ENCODE peak calls at places on chromosomes 2 and 18, in nine cellular contexts. U is CD8-positive, alpha-beta T cell; K is lower lobe of right lung; C is astrocyte of the spinal cord; A is WERI-Rb-1; J is cardiac fibroblast; G is psoas muscle; Q is dorsolateral prefrontal cortex; O is brain microvascular endothelial cell. D is an unnamed sample.
A peak's percentile ranks its signal among the peaks of the same experiment; 100 is the strongest.

GRCh38 chr2:30225131-30225762 is 6.1 kb upstream of the LBH start:
- DNase-seq in C (peak; percentile 65), A (no peak), G (peak; percentile 38), U (no peak), J (peak; percentile 87), Q (no peak), K (no peak), O (peak; percentile 55), D (no peak)

GRCh38 chr2:43692428-43692994 is 16.3 kb upstream of the C1GALT1C1L start:
- DNase-seq in O (no peak), K (no peak), J (no peak), Q (no peak), C (no peak), A (no peak), U (no peak), G (no peak), D (no peak)

GRCh38 chr2:211534655-211535054 is 978.3 kb downstream of the CPS1 start:
- DNase-seq in K (no peak), Q (no peak), G (no peak), U (no peak), A (peak; percentile 16), C (no peak), J (no peak), O (no peak), D (no peak)

GRCh38 chr18:7034924-7035323 is 82.7 kb downstream of the LAMA1 start:
- DNase-seq in G (no peak), J (no peak), A (no peak), Q (no peak), K (no peak), C (no peak), U (no peak), O (no peak), D (no peak)

GRCh38 chr2:210009896-210010295 is 7.5 kb downstream of the RPE start:
- DNase-seq in G (no peak), J (no peak), O (no peak), C (no peak), K (no peak), U (no peak), A (no peak), Q (no peak), D (no peak)

GRCh38 chr2:219285894-219286425 is 6.8 kb downstream of the DNAJB2 start:
- DNase-seq in A (peak; percentile 67), G (no peak), Q (peak; percentile 81), U (no peak), J (peak; percentile 72), O (peak; percentile 28), K (no peak), C (peak; percentile 59), D (peak; percentile 93)

GRCh38 chr2:227506456-227506855 is 34.5 kb downstream of the AGFG1 start:
- DNase-seq in U (no peak), J (no peak), Q (no peak), A (no peak), K (no peak), O (no peak), G (no peak), C (no peak), D (no peak)

GRCh38 chr2:178152033-178152432 is 39.8 kb downstream of the RBM45 start:
- DNase-seq in C (no peak), Q (no peak), O (no peak), U (no peak), G (no peak), K (no peak), A (no peak), J (peak; percentile 39), D (no peak)

GRCh38 chr2:209526541-209526940 is 102.7 kb downstream of the MAP2 start:
- DNase-seq in K (no peak), A (no peak), G (no peak), Q (no peak), U (no peak), J (peak; percentile 52), C (peak; percentile 35), O (no peak), D (no peak)

GRCh38 chr18:74457743-74458465 is 796 bp upstream of the DIPK1C start:
- DNase-seq in U (no peak), C (no peak), A (no peak), K (no peak), J (no peak), Q (peak; percentile 86), G (no peak), O (no peak), D (no peak)

GRCh38 chr2:149908731-149909690 is 321.4 kb upstream of the MMADHC start:
- DNase-seq in K (no peak), Q (no peak), J (peak; percentile 61), G (no peak), C (peak; percentile 43), U (no peak), O (no peak), A (no peak), D (peak; percentile 12)

GRCh38 chr2:233693963-233694362 is 1.3 kb downstream of the UGT1A6 start:
- DNase-seq in O (no peak), C (no peak), Q (no peak), G (no peak), A (no peak), U (no peak), K (no peak), J (no peak), D (no peak)

GRCh38 chr2:233698740-233699139 is 6.0 kb downstream of the UGT1A6 start:
- DNase-seq in G (no peak), O (no peak), J (no peak), C (no peak), Q (no peak), U (no peak), A (no peak), K (no peak), D (no peak)

GRCh38 chr2:233700028-233700635 is 7.4 kb downstream of the UGT1A6 start:
- DNase-seq in C (peak; percentile 57), J (peak; percentile 97), Q (no peak), A (no peak), O (peak; percentile 33), K (no peak), G (no peak), U (no peak), D (no peak)

DNA sequence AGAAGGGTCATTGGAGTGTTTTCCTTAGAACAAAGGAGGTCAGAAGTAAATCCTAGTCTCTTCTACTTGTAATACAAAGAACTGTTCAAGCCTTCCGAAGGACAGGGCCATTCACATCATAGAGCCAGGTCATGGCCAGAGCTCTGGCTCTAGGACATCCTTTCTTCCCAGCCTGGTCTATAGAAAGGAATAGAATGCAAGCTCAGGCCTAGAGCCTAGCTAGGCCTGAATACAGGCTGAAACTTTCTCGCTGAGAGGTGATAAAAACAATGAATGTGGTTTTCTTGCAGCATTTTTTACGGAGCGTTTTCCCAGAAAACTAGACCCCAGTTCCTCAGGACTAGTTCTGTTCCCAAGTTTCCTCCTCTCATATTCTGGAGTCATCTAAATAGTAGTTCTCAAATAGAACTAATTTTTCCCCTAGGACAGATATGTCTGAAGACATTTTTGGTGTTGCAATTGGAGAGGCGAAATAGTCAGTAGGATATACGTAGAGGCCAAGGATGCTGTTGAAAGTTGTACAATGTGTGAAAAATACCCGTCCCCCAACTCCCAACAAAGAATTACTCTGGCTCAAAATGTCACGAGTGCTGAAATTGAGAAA is 6.8 kb downstream of the UGT1A6 start:
- DNase-seq in O (no peak), C (no peak), J (peak; percentile 90), G (no peak), K (no peak), A (no peak), U (no peak), Q (no peak), D (no peak)
- H3K4me3 ChIP-seq in O (no peak overlapping the region), C (no peak overlapping the region), J (no peak overlapping the region), G (no peak overlapping the region), K (no peak overlapping the region), A (no peak overlapping the region), U (no peak overlapping the region), Q (no peak overlapping the region), D (no peak overlapping the region)

DNA sequence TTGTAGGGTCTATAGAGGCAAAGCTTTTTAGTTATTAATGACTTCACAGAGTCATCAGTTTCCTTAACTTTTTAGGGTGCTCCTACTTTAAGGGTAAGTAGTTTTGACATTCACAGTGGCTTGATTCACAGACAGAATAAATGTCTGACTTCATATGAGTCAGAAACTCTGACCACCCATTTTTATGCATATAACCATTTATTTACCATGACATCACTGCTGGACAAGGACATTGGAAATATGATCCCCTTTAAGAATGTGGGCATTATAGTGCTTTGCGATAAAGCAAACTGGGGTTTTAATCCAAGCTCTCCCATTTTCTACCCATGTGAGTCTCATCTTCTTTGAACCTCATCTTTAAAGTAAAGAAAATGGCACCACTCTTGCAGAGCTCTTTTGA is 162.0 kb upstream of the MC4R start:
- DNase-seq in O (peak; percentile 41), U (no peak), K (no peak), J (no peak), C (peak; percentile 72), A (no peak), G (no peak), Q (no peak), D (peak; percentile 36)
- H3K4me3 ChIP-seq in O (no peak overlapping the region), U (no peak overlapping the region), K (no peak overlapping the region), J (no peak overlapping the region), C (no peak overlapping the region), A (no peak overlapping the region), G (no peak overlapping the region), Q (no peak overlapping the region), D (no peak overlapping the region)

DNA sequence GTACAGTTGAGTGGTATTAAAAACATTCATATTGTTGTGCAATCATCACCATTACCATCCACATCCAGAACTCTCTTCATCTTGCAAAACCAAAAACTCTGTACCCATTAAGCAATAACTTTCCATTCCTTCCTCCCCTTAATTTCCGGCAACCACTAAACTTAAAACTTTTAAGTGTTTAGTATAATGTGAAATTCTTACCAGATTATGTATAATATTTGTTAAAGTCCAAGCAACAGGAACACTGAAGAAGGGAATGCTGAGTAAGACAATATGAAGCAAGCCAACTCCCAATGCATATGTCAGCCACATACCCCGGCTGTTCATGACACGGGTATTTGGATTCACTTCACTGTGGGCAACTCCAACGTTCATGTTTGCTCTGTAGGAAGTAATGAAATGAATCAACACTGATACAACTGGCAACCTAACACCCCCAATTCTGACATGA is 1.9 kb downstream of the ORMDL1 start:
- DNase-seq in G (no peak), U (no peak), Q (no peak), A (no peak), J (peak; percentile 27), K (no peak), C (no peak), O (no peak), D (no peak)
- H3K4me3 ChIP-seq in G (peak overlapping the region; percentile 73), U (no peak overlapping the region), Q (peak overlapping the region; percentile 90), A (no peak overlapping the region), J (peak overlapping the region; percentile 87), K (no peak overlapping the region), C (no peak overlapping the region), O (peak overlapping the region; percentile 15), D (peak overlapping the region; percentile 96)

GRCh38 chr2:233058717-233059546 is 1.2 kb upstream of the INPP5D start:
- DNase-seq in J (no peak), U (no peak), C (no peak), A (no peak), K (no peak), Q (no peak), O (no peak), G (no peak), D (no peak)

GRCh38 chr2:233059547-233059796 is 670 bp upstream of the INPP5D start:
- DNase-seq in G (no peak), U (no peak), A (no peak), Q (no peak), K (no peak), C (no peak), J (no peak), O (no peak), D (no peak)

GRCh38 chr2:233060500-233061006 is 411 bp downstream of the INPP5D start:
- DNase-seq in A (no peak), C (no peak), G (no peak), Q (no peak), K (no peak), J (no peak), U (no peak), O (no peak), D (no peak)

GRCh38 chr2:233061007-233061590 is 957 bp downstream of the INPP5D start:
- DNase-seq in K (no peak), J (no peak), A (no peak), U (no peak), C (no peak), G (no peak), O (no peak), Q (no peak), D (no peak)

GRCh38 chr2:233059797-233060499 is at the start of gene INPP5D:
- DNase-seq in A (no peak), K (peak; percentile 76), O (no peak), U (peak; percentile 40), Q (no peak), J (no peak), G (peak; percentile 31), C (no peak), D (no peak)
- H3K4me3 ChIP-seq in A (no peak within 1 kb of the TSS), K (peak within 1 kb of the TSS; percentile 65), O (no peak within 1 kb of the TSS), U (peak within 1 kb of the TSS; percentile 83), Q (peak within 1 kb of the TSS; percentile 47), J (no peak within 1 kb of the TSS), G (peak within 1 kb of the TSS; percentile 60), C (no peak within 1 kb of the TSS), D (no peak within 1 kb of the TSS)